ENCODE peak calls at places on chromosomes 5 and 9, in nine cellular contexts. One of them, this sample, is unnamed.

GRCh38 chr9:112048924-112049785 is 125.9 kb downstream of the SUSD1 start:
- DNase-seq in HCT116: no peak
- DNase-seq in K562: no peak
- DNase-seq in GM12878: no peak
- DNase-seq in prostate gland: no peak
- DNase-seq in vagina: no peak
- DNase-seq in breast epithelium: no peak
- DNase-seq in spleen: no peak
- DNase-seq in stomach: peak
- DNase-seq in this sample: no peak

GRCh38 chr9:90969021-90969675 is 167.5 kb downstream of the SYK start:
- DNase-seq in stomach: no peak
- DNase-seq in spleen: no peak
- DNase-seq in vagina: no peak
- DNase-seq in GM12878: no peak
- DNase-seq in breast epithelium: no peak
- DNase-seq in HCT116: no peak
- DNase-seq in K562: no peak
- DNase-seq in prostate gland: no peak
- DNase-seq in this sample: no peak

GRCh38 chr9:103942652-103943051 is 151.5 kb upstream of the SMC2 start:
- DNase-seq in vagina: no peak
- DNase-seq in breast epithelium: no peak
- DNase-seq in HCT116: no peak
- DNase-seq in GM12878: no peak
- DNase-seq in prostate gland: peak
- DNase-seq in stomach: no peak
- DNase-seq in K562: no peak
- DNase-seq in spleen: no peak
- DNase-seq in this sample: no peak

GRCh38 chr5:136225796-136226195 is 32.8 kb upstream of the SMIM32 start:
- DNase-seq in stomach: no peak
- DNase-seq in GM12878: no peak
- DNase-seq in HCT116: no peak
- DNase-seq in K562: no peak
- DNase-seq in spleen: no peak
- DNase-seq in prostate gland: no peak
- DNase-seq in vagina: no peak
- DNase-seq in breast epithelium: no peak
- DNase-seq in this sample: no peak

GRCh38 chr9:110351009-110351467 is 13.4 kb upstream of the TXNDC8 start:
- DNase-seq in prostate gland: no peak
- DNase-seq in stomach: no peak
- DNase-seq in breast epithelium: no peak
- DNase-seq in vagina: no peak
- DNase-seq in HCT116: peak
- DNase-seq in GM12878: no peak
- DNase-seq in spleen: no peak
- DNase-seq in K562: peak
- DNase-seq in this sample: no peak

GRCh38 chr9:137160716-137161557 is 8.9 kb downstream of the LRRC26 start:
- DNase-seq in prostate gland: no peak
- DNase-seq in K562: no peak
- DNase-seq in GM12878: no peak
- DNase-seq in spleen: no peak
- DNase-seq in HCT116: no peak
- DNase-seq in breast epithelium: no peak
- DNase-seq in stomach: no peak
- DNase-seq in vagina: no peak
- DNase-seq in this sample: no peak

GRCh38 chr5:103037673-103038455 is 82.1 kb downstream of the GIN1 start:
- DNase-seq in GM12878: no peak
- DNase-seq in vagina: no peak
- DNase-seq in prostate gland: no peak
- DNase-seq in K562: no peak
- DNase-seq in HCT116: no peak
- DNase-seq in stomach: no peak
- DNase-seq in spleen: no peak
- DNase-seq in breast epithelium: no peak
- DNase-seq in this sample: no peak

GRCh38 chr5:116652196-116652729 is 77.6 kb upstream of the SEMA6A start:
- DNase-seq in breast epithelium: no peak
- DNase-seq in spleen: no peak
- DNase-seq in vagina: no peak
- DNase-seq in GM12878: peak
- DNase-seq in prostate gland: no peak
- DNase-seq in HCT116: peak
- DNase-seq in stomach: no peak
- DNase-seq in K562: no peak
- DNase-seq in this sample: no peak

GRCh38 chr9:137049544-137050449 is 3.8 kb upstream of the NPDC1 start:
- DNase-seq in K562: peak
- DNase-seq in HCT116: no peak
- DNase-seq in stomach: peak
- DNase-seq in spleen: no peak
- DNase-seq in GM12878: no peak
- DNase-seq in prostate gland: peak
- DNase-seq in vagina: no peak
- DNase-seq in breast epithelium: no peak
- DNase-seq in this sample: no peak

GRCh38 chr9:133842721-133843227 is 104.6 kb upstream of the SARDH start:
- DNase-seq in prostate gland: no peak
- DNase-seq in stomach: no peak
- DNase-seq in spleen: no peak
- DNase-seq in vagina: no peak
- DNase-seq in HCT116: no peak
- DNase-seq in K562: no peak
- DNase-seq in GM12878: no peak
- DNase-seq in breast epithelium: no peak
- DNase-seq in this sample: no peak

GRCh38 chr9:38016375-38017120 is 52.5 kb downstream of the SHB start:
- DNase-seq in GM12878: no peak
- DNase-seq in stomach: no peak
- DNase-seq in spleen: no peak
- DNase-seq in HCT116: no peak
- DNase-seq in vagina: no peak
- DNase-seq in breast epithelium: no peak
- DNase-seq in K562: no peak
- DNase-seq in prostate gland: no peak
- DNase-seq in this sample: no peak

GRCh38 chr5:91121347-91121993 is 261.6 kb downstream of the ARRDC3 start:
- DNase-seq in stomach: no peak
- DNase-seq in vagina: no peak
- DNase-seq in GM12878: no peak
- DNase-seq in HCT116: no peak
- DNase-seq in K562: no peak
- DNase-seq in prostate gland: peak
- DNase-seq in breast epithelium: no peak
- DNase-seq in spleen: no peak
- DNase-seq in this sample: no peak

GRCh38 chr9:115254781-115255180 is 136.8 kb upstream of the TNC start:
- DNase-seq in spleen: no peak
- DNase-seq in stomach: no peak
- DNase-seq in prostate gland: no peak
- DNase-seq in GM12878: no peak
- DNase-seq in vagina: no peak
- DNase-seq in breast epithelium: no peak
- DNase-seq in HCT116: no peak
- DNase-seq in K562: no peak
- DNase-seq in this sample: no peak

GRCh38 chr5:143405063-143405746 is 1.7 kb upstream of the NR3C1 start:
- DNase-seq in vagina: peak
- DNase-seq in prostate gland: peak
- DNase-seq in K562: peak
- DNase-seq in HCT116: no peak
- DNase-seq in spleen: peak
- DNase-seq in GM12878: no peak
- DNase-seq in breast epithelium: peak
- DNase-seq in stomach: peak
- DNase-seq in this sample: peak

GRCh38 chr5:54024466-54024865 is 285.9 kb downstream of the ARL15 start:
- DNase-seq in stomach: no peak
- DNase-seq in K562: no peak
- DNase-seq in prostate gland: no peak
- DNase-seq in GM12878: no peak
- DNase-seq in spleen: no peak
- DNase-seq in vagina: no peak
- DNase-seq in breast epithelium: no peak
- DNase-seq in HCT116: no peak
- DNase-seq in this sample: no peak

GRCh38 chr5:132566657-132567056 is 9.9 kb downstream of the RAD50 start:
- DNase-seq in breast epithelium: no peak
- DNase-seq in vagina: no peak
- DNase-seq in GM12878: no peak
- DNase-seq in prostate gland: no peak
- DNase-seq in stomach: no peak
- DNase-seq in HCT116: no peak
- DNase-seq in spleen: no peak
- DNase-seq in K562: no peak
- DNase-seq in this sample: no peak

GRCh38 chr9:134056483-134057310 is 11.1 kb downstream of the BRD3 start:
- DNase-seq in spleen: no peak
- DNase-seq in stomach: no peak
- DNase-seq in prostate gland: no peak
- DNase-seq in vagina: no peak
- DNase-seq in breast epithelium: no peak
- DNase-seq in HCT116: no peak
- DNase-seq in K562: no peak
- DNase-seq in GM12878: no peak
- DNase-seq in this sample: no peak

GRCh38 chr5:146283344-146283761 is 55.3 kb upstream of the POU4F3 start:
- DNase-seq in vagina: no peak
- DNase-seq in HCT116: peak
- DNase-seq in K562: no peak
- DNase-seq in GM12878: no peak
- DNase-seq in prostate gland: no peak
- DNase-seq in breast epithelium: no peak
- DNase-seq in spleen: no peak
- DNase-seq in stomach: no peak
- DNase-seq in this sample: no peak

GRCh38 chr9:106025449-106025848 is 331.1 kb downstream of the TMEM38B start:
- DNase-seq in stomach: no peak
- DNase-seq in prostate gland: no peak
- DNase-seq in HCT116: no peak
- DNase-seq in GM12878: no peak
- DNase-seq in vagina: no peak
- DNase-seq in breast epithelium: no peak
- DNase-seq in spleen: no peak
- DNase-seq in K562: no peak
- DNase-seq in this sample: no peak

GRCh38 chr9:79638806-79639205 is 67.0 kb downstream of the TLE4 start:
- DNase-seq in prostate gland: no peak
- DNase-seq in stomach: no peak
- DNase-seq in spleen: no peak
- DNase-seq in vagina: no peak
- DNase-seq in HCT116: no peak
- DNase-seq in K562: no peak
- DNase-seq in GM12878: no peak
- DNase-seq in breast epithelium: no peak
- DNase-seq in this sample: no peak

GRCh38 chr5:149439899-149440655 is 61.0 kb upstream of the IL17B start:
- DNase-seq in HCT116: peak
- DNase-seq in GM12878: no peak
- DNase-seq in breast epithelium: peak
- DNase-seq in prostate gland: peak
- DNase-seq in stomach: peak
- DNase-seq in K562: peak
- DNase-seq in spleen: no peak
- DNase-seq in vagina: no peak
- DNase-seq in this sample: no peak
- TF ChIP-seq CTCF in HCT116: no peak
- TF ChIP-seq CTCF in GM12878: no peak
- TF ChIP-seq CTCF in breast epithelium: peak
- TF ChIP-seq CTCF in prostate gland: peak
- TF ChIP-seq CTCF in stomach: no peak
- TF ChIP-seq CTCF in K562: peak
- TF ChIP-seq CTCF in spleen: peak
- TF ChIP-seq CTCF in vagina: no peak
- TF ChIP-seq CTCF in this sample: no peak

DNA sequence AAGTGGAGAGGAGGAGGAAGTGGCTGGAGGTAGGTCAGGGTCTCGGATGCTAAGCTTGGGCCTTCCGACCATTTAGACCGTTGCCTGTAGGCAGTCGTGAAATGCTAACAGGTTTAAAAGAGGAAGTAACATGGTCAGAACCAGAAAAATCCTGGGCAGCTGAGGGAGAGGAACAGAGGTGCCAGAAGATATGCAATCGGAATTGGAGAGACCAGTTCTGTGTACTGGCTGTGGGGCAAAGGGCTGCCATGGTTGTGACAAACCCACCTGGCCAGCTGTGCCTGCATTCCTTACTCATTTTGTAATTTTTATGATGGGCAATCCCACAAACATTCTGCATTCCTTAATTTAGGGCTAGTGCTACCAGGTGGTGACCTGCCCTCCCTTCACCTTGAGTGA is 37.3 kb downstream of the B4GALT1 start:
- DNase-seq in prostate gland: no peak
- DNase-seq in GM12878: no peak
- DNase-seq in K562: no peak
- DNase-seq in HCT116: no peak
- DNase-seq in vagina: no peak
- DNase-seq in stomach: no peak
- DNase-seq in breast epithelium: no peak
- DNase-seq in spleen: peak
- DNase-seq in this sample: peak
- H3K4me3 ChIP-seq in prostate gland: no peak
- H3K4me3 ChIP-seq in GM12878: peak
- H3K4me3 ChIP-seq in K562: no peak
- H3K4me3 ChIP-seq in HCT116: no peak
- H3K4me3 ChIP-seq in vagina: no peak
- H3K4me3 ChIP-seq in stomach: no peak
- H3K4me3 ChIP-seq in breast epithelium: no peak
- H3K4me3 ChIP-seq in spleen: no peak
- H3K4me3 ChIP-seq in this sample: no peak

GRCh38 chr9:108162664-108163063 is 673.1 kb upstream of the KLF4 start:
- DNase-seq in GM12878: no peak
- DNase-seq in vagina: no peak
- DNase-seq in K562: no peak
- DNase-seq in prostate gland: no peak
- DNase-seq in HCT116: no peak
- DNase-seq in stomach: no peak
- DNase-seq in spleen: no peak
- DNase-seq in breast epithelium: no peak
- DNase-seq in this sample: no peak
- TF ChIP-seq POLR2AphosphoS5 in GM12878: no peak
- TF ChIP-seq POLR2AphosphoS5 in vagina: no peak
- TF ChIP-seq POLR2AphosphoS5 in K562: no peak
- TF ChIP-seq POLR2AphosphoS5 in prostate gland: no peak
- TF ChIP-seq POLR2AphosphoS5 in HCT116: no peak
- TF ChIP-seq POLR2AphosphoS5 in stomach: no peak
- TF ChIP-seq POLR2AphosphoS5 in spleen: peak
- TF ChIP-seq POLR2AphosphoS5 in breast epithelium: no peak
- TF ChIP-seq POLR2AphosphoS5 in this sample: no peak

DNA sequence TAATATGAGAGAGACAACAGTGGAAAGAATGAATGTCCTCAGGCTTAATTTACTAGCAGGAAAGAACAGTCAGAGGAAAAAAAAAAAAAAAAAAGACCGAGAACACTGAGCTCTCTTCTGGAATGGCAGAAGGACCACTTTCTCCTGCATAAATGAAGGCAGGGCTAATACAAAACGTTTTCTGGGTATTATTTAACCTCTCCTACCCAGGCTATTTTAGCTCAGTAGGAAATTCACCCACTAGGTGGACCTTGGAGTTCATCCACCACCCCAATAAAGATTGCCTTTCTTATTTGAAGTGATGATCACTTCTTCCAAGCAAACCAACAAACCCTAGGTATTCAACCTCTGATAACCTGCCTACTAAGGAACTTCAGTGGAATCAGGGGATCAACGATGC is 3.7 kb downstream of the GLIS3 start:
- DNase-seq in stomach: no peak
- DNase-seq in K562: no peak
- DNase-seq in GM12878: no peak
- DNase-seq in HCT116: no peak
- DNase-seq in breast epithelium: no peak
- DNase-seq in spleen: no peak
- DNase-seq in prostate gland: no peak
- DNase-seq in vagina: no peak
- DNase-seq in this sample: no peak
- TF ChIP-seq CTCF in stomach: no peak
- TF ChIP-seq CTCF in K562: no peak
- TF ChIP-seq CTCF in GM12878: no peak
- TF ChIP-seq CTCF in HCT116: no peak
- TF ChIP-seq CTCF in breast epithelium: no peak
- TF ChIP-seq CTCF in spleen: no peak
- TF ChIP-seq CTCF in prostate gland: no peak
- TF ChIP-seq CTCF in vagina: no peak
- TF ChIP-seq CTCF in this sample: no peak